ENCODE peak calls at places on chromosome 13, in four cellular contexts. H, R, N and A are unnamed samples. For H3K4me1, the result is how much of the 10 kb centered on the place peaks cover.

GRCh38 chr13:36858285-36858684 is 39.3 kb downstream of the RFXAP start:
- DNase-seq in H (no peak), R (peak), N (no peak), A (no peak)

GRCh38 chr13:28650284-28650683 is 8.6 kb upstream of the POMP start:
- DNase-seq in H (no peak), R (no peak), N (no peak), A (no peak)

GRCh38 chr13:99614465-99614885 is 113.2 kb downstream of the TM9SF2 start:
- DNase-seq in H (no peak), R (peak), N (peak), A (no peak)

GRCh38 chr13:111423168-111423785 is 102.8 kb downstream of the TEX29 start:
- DNase-seq in H (no peak), R (no peak), N (no peak), A (no peak)

GRCh38 chr13:24263652-24264051 is 45.7 kb upstream of the C1QTNF9 start:
- DNase-seq in H (no peak), R (peak), N (no peak), A (no peak)

GRCh38 chr13:33639640-33640080 is 178.3 kb upstream of the RFC3 start:
- DNase-seq in H (no peak), R (no peak), N (no peak), A (no peak)

GRCh38 chr13:38002596-38002995 is 133.0 kb upstream of the TRPC4 start:
- DNase-seq in H (no peak), R (no peak), N (no peak), A (no peak)

GRCh38 chr13:48263196-48263595 is 30.2 kb downstream of the ITM2B start:
- DNase-seq in H (no peak), R (no peak), N (no peak), A (no peak)

GRCh38 chr13:23673867-23674605 is 103.8 kb downstream of the TNFRSF19 start:
- DNase-seq in H (no peak), R (no peak), N (no peak), A (no peak)

GRCh38 chr13:21625366-21625765 is 21.4 kb upstream of the MICU2 start:
- DNase-seq in H (no peak), R (peak), N (peak), A (no peak)
- TF ChIP-seq CTCF in H (no peak), R (peak), N (peak), A (no peak)

DNA sequence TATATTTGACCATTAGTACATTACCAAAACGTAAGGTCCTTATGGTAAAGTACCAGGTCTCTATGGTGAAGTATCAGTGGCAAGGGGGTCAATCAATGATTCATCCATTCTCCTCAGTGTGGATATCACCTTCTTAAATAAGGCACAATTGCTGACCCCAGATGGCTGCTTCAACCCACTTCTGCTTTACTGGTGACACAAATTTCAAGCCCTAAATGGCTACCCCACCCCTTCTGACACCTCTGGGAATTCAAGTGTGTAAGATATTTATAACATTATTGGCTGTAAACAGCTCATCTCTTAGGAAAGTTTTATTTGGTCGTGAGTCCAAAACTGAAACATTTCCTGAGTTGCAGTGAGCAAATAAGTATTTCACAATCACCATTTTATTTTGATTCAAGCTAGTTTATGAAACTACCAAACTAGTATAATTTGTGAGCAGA is 7.9 kb upstream of the WBP4 start:
- DNase-seq in H (no peak), R (peak), N (no peak), A (no peak)
- H3K4me1 ChIP-seq in H (under half), R (under half), N (half or more), A (under half)

GRCh38 chr13:30453727-30454126 is 12.0 kb downstream of the HMGB1 start:
- DNase-seq in H (no peak), R (peak), N (no peak), A (no peak)
- TF ChIP-seq CTCF in H (no peak), R (peak), N (peak), A (no peak)

GRCh38 chr13:46171739-46172138 is 10.2 kb downstream of the LCP1 start:
- DNase-seq in H (no peak), R (no peak), N (no peak), A (no peak)
- H3K4me1 ChIP-seq in H (under half), R (under half), N (under half), A (under half)

GRCh38 chr13:102311901-102312300 is 89.9 kb downstream of the FGF14 start:
- DNase-seq in H (no peak), R (no peak), N (no peak), A (no peak)
- TF ChIP-seq CTCF in H (no peak), R (no peak), N (no peak), A (no peak)

GRCh38 chr13:44763604-44764311 is 187.6 kb upstream of the TSC22D1 start:
- DNase-seq in H (no peak), R (peak), N (peak), A (no peak)
- H3K4me1 ChIP-seq in H (under half), R (under half), N (under half), A (under half)